ENCODE peak calls at places on chromosomes 4 and X, in nine cellular contexts. One of them, this sample, is unnamed.

GRCh38 chr4:81807927-81808672 is 336.4 kb upstream of the RASGEF1B start:
- DNase-seq in fibroblast of lung: no peak
- DNase-seq in ovary: no peak
- DNase-seq in OCI-LY7: no peak
- DNase-seq in cardiac muscle cell: no peak
- DNase-seq in bronchial epithelial cell: peak; percentile 15
- DNase-seq in endodermal cell: no peak
- DNase-seq in body of pancreas: peak; percentile 16
- DNase-seq in IMR-90: no peak
- DNase-seq in this sample: no peak

GRCh38 chr4:33494150-33494549 is 2750.2 kb downstream of the ARAP2 start:
- DNase-seq in ovary: no peak
- DNase-seq in cardiac muscle cell: no peak
- DNase-seq in endodermal cell: no peak
- DNase-seq in OCI-LY7: no peak
- DNase-seq in IMR-90: no peak
- DNase-seq in body of pancreas: no peak
- DNase-seq in fibroblast of lung: peak; percentile 12
- DNase-seq in bronchial epithelial cell: peak; percentile 22
- DNase-seq in this sample: peak; percentile 6

GRCh38 chr4:4559596-4559995 is 17.7 kb upstream of the STX18 start:
- DNase-seq in fibroblast of lung: peak; percentile 76
- DNase-seq in bronchial epithelial cell: peak; percentile 74
- DNase-seq in cardiac muscle cell: no peak
- DNase-seq in OCI-LY7: no peak
- DNase-seq in endodermal cell: no peak
- DNase-seq in body of pancreas: no peak
- DNase-seq in IMR-90: peak; percentile 45
- DNase-seq in ovary: no peak
- DNase-seq in this sample: no peak

GRCh38 chrX:149540133-149540620 is 635 bp upstream of the EOLA1 start:
- DNase-seq in ovary: peak; percentile 89
- DNase-seq in body of pancreas: peak; percentile 96
- DNase-seq in endodermal cell: peak; percentile 95
- DNase-seq in cardiac muscle cell: peak; percentile 92
- DNase-seq in bronchial epithelial cell: peak; percentile 55
- DNase-seq in OCI-LY7: peak; percentile 89
- DNase-seq in fibroblast of lung: peak; percentile 80
- DNase-seq in IMR-90: peak; percentile 84
- DNase-seq in this sample: peak; percentile 92

GRCh38 chr4:78989697-78990270 is 50.5 kb upstream of the PAQR3 start:
- DNase-seq in bronchial epithelial cell: no peak
- DNase-seq in cardiac muscle cell: no peak
- DNase-seq in OCI-LY7: no peak
- DNase-seq in IMR-90: no peak
- DNase-seq in fibroblast of lung: no peak
- DNase-seq in endodermal cell: no peak
- DNase-seq in body of pancreas: no peak
- DNase-seq in ovary: no peak
- DNase-seq in this sample: no peak

GRCh38 chrX:39162322-39162721 is 361.1 kb downstream of the MID1IP1 start:
- DNase-seq in endodermal cell: peak; percentile 59
- DNase-seq in bronchial epithelial cell: no peak
- DNase-seq in cardiac muscle cell: no peak
- DNase-seq in IMR-90: no peak
- DNase-seq in OCI-LY7: no peak
- DNase-seq in body of pancreas: peak; percentile 26
- DNase-seq in ovary: peak; percentile 35
- DNase-seq in fibroblast of lung: no peak
- DNase-seq in this sample: no peak

GRCh38 chrX:129452523-129452922 is 70.8 kb downstream of the SMARCA1 start:
- DNase-seq in ovary: no peak
- DNase-seq in OCI-LY7: no peak
- DNase-seq in endodermal cell: no peak
- DNase-seq in body of pancreas: no peak
- DNase-seq in cardiac muscle cell: no peak
- DNase-seq in bronchial epithelial cell: no peak
- DNase-seq in IMR-90: no peak
- DNase-seq in fibroblast of lung: no peak
- DNase-seq in this sample: no peak

GRCh38 chrX:74492720-74493201 is 71.5 kb downstream of the SLC16A2 start:
- DNase-seq in OCI-LY7: peak; percentile 0
- DNase-seq in endodermal cell: peak; percentile 85
- DNase-seq in body of pancreas: no peak
- DNase-seq in ovary: no peak
- DNase-seq in IMR-90: no peak
- DNase-seq in cardiac muscle cell: peak; percentile 27
- DNase-seq in fibroblast of lung: no peak
- DNase-seq in bronchial epithelial cell: no peak
- DNase-seq in this sample: no peak

GRCh38 chr4:107863850-107864371 is 39.2 kb downstream of the SGMS2 start:
- DNase-seq in fibroblast of lung: peak; percentile 63
- DNase-seq in IMR-90: peak; percentile 51
- DNase-seq in ovary: no peak
- DNase-seq in body of pancreas: peak; percentile 62
- DNase-seq in cardiac muscle cell: peak; percentile 54
- DNase-seq in endodermal cell: no peak
- DNase-seq in bronchial epithelial cell: peak; percentile 87
- DNase-seq in OCI-LY7: no peak
- DNase-seq in this sample: peak; percentile 47

GRCh38 chr4:71186566-71187398 is 152.0 kb upstream of the SLC4A4 start:
- DNase-seq in IMR-90: peak; percentile 53
- DNase-seq in body of pancreas: peak; percentile 79
- DNase-seq in cardiac muscle cell: peak; percentile 91
- DNase-seq in OCI-LY7: no peak
- DNase-seq in endodermal cell: peak; percentile 82
- DNase-seq in ovary: peak; percentile 36
- DNase-seq in bronchial epithelial cell: no peak
- DNase-seq in fibroblast of lung: peak; percentile 63
- DNase-seq in this sample: peak; percentile 61

GRCh38 chr4:74921490-74921889 is 11.4 kb upstream of the PARM1 start:
- DNase-seq in fibroblast of lung: no peak
- DNase-seq in body of pancreas: no peak
- DNase-seq in endodermal cell: no peak
- DNase-seq in OCI-LY7: no peak
- DNase-seq in IMR-90: no peak
- DNase-seq in ovary: no peak
- DNase-seq in cardiac muscle cell: no peak
- DNase-seq in bronchial epithelial cell: no peak
- DNase-seq in this sample: no peak

GRCh38 chr4:17687237-17687857 is 72.9 kb downstream of the MED28 start:
- DNase-seq in body of pancreas: no peak
- DNase-seq in bronchial epithelial cell: no peak
- DNase-seq in ovary: no peak
- DNase-seq in cardiac muscle cell: no peak
- DNase-seq in endodermal cell: no peak
- DNase-seq in fibroblast of lung: peak; percentile 38
- DNase-seq in OCI-LY7: no peak
- DNase-seq in IMR-90: no peak
- DNase-seq in this sample: peak; percentile 21

GRCh38 chr4:39125600-39125985 is 56.7 kb upstream of the WDR19 start:
- DNase-seq in IMR-90: no peak
- DNase-seq in cardiac muscle cell: no peak
- DNase-seq in body of pancreas: no peak
- DNase-seq in OCI-LY7: no peak
- DNase-seq in endodermal cell: no peak
- DNase-seq in ovary: no peak
- DNase-seq in fibroblast of lung: no peak
- DNase-seq in bronchial epithelial cell: no peak
- DNase-seq in this sample: no peak

GRCh38 chr4:159297088-159297487 is 194.2 kb downstream of the RAPGEF2 start:
- DNase-seq in OCI-LY7: no peak
- DNase-seq in cardiac muscle cell: no peak
- DNase-seq in IMR-90: peak; percentile 28
- DNase-seq in ovary: no peak
- DNase-seq in fibroblast of lung: no peak
- DNase-seq in bronchial epithelial cell: no peak
- DNase-seq in body of pancreas: no peak
- DNase-seq in endodermal cell: no peak
- DNase-seq in this sample: no peak

GRCh38 chrX:148380107-148380506 is 120.3 kb upstream of the AFF2 start:
- DNase-seq in ovary: no peak
- DNase-seq in endodermal cell: no peak
- DNase-seq in body of pancreas: no peak
- DNase-seq in cardiac muscle cell: no peak
- DNase-seq in bronchial epithelial cell: no peak
- DNase-seq in OCI-LY7: peak; percentile 61
- DNase-seq in fibroblast of lung: no peak
- DNase-seq in IMR-90: no peak
- DNase-seq in this sample: no peak

GRCh38 chr4:54332577-54332976 is 103.5 kb downstream of the PDGFRA start:
- DNase-seq in cardiac muscle cell: no peak
- DNase-seq in bronchial epithelial cell: no peak
- DNase-seq in OCI-LY7: no peak
- DNase-seq in body of pancreas: no peak
- DNase-seq in fibroblast of lung: no peak
- DNase-seq in ovary: no peak
- DNase-seq in IMR-90: no peak
- DNase-seq in endodermal cell: no peak
- DNase-seq in this sample: no peak

GRCh38 chrX:38004046-38004445 is 2.3 kb upstream of the SYTL5 start:
- DNase-seq in IMR-90: no peak
- DNase-seq in endodermal cell: no peak
- DNase-seq in ovary: no peak
- DNase-seq in body of pancreas: no peak
- DNase-seq in bronchial epithelial cell: peak; percentile 51
- DNase-seq in fibroblast of lung: no peak
- DNase-seq in cardiac muscle cell: no peak
- DNase-seq in OCI-LY7: no peak
- DNase-seq in this sample: no peak

GRCh38 chr4:11824557-11824956 is 395.9 kb upstream of the HS3ST1 start:
- DNase-seq in bronchial epithelial cell: no peak
- DNase-seq in endodermal cell: no peak
- DNase-seq in body of pancreas: no peak
- DNase-seq in ovary: no peak
- DNase-seq in cardiac muscle cell: no peak
- DNase-seq in fibroblast of lung: no peak
- DNase-seq in OCI-LY7: no peak
- DNase-seq in IMR-90: no peak
- DNase-seq in this sample: no peak

DNA sequence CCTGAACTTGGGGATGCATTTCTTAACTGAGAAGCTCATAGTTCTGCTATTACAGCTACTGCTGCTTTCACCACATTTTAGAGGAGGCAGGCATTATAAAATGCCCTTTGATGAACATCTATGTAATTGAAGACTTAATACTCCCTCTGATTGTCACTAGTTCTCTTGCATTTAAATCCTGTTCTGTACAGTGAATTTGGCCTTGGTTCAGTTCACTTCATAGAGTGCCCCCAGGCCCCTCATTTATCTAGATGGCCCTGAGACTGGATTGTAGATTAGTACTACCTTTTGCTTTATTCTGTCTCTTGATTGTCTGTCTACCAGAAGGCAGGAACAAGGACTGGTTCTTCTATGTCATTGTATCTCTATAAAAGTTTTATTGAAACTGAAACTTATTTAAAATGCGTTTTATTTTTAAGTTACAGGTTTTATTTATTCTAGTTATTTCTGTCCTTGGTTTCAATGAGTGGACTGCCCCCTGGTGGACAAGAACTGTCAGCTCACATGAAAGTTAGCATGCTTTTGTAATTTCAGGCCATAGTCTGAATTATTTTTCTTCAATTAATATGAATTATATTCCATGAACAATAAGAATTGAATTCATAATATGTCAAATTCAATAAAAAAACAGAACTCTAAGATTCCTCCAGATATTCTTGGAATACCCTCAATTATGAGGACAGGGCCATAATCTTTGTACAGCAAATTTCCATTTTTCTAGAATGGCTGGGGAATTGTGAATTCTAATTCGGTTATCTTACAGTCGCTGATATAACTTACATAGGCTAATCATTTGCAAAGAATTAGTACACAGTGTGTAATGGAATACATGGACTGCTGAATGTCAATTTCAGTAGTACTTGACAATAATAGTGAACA is 47.2 kb upstream of the TMEM33 start:
- DNase-seq in OCI-LY7: peak; percentile 55
- DNase-seq in body of pancreas: peak; percentile 47
- DNase-seq in ovary: no peak
- DNase-seq in fibroblast of lung: peak; percentile 21
- DNase-seq in endodermal cell: peak; percentile 64
- DNase-seq in IMR-90: peak; percentile 64
- DNase-seq in bronchial epithelial cell: peak; percentile 46
- DNase-seq in cardiac muscle cell: peak; percentile 53
- DNase-seq in this sample: peak; percentile 62
- TF ChIP-seq CTCF in OCI-LY7: peak; percentile 99
- TF ChIP-seq CTCF in body of pancreas: peak; percentile 76
- TF ChIP-seq CTCF in ovary: no peak
- TF ChIP-seq CTCF in fibroblast of lung: peak; percentile 83
- TF ChIP-seq CTCF in endodermal cell: peak; percentile 97
- TF ChIP-seq CTCF in IMR-90: peak; percentile 86
- TF ChIP-seq CTCF in bronchial epithelial cell: peak; percentile 49
- TF ChIP-seq CTCF in cardiac muscle cell: peak; percentile 88
- TF ChIP-seq CTCF in this sample: peak; percentile 85

GRCh38 chr4:24328711-24329110 is 255.6 kb downstream of the DHX15 start:
- DNase-seq in ovary: no peak
- DNase-seq in endodermal cell: no peak
- DNase-seq in IMR-90: no peak
- DNase-seq in OCI-LY7: no peak
- DNase-seq in fibroblast of lung: peak; percentile 34
- DNase-seq in body of pancreas: no peak
- DNase-seq in bronchial epithelial cell: no peak
- DNase-seq in cardiac muscle cell: no peak
- DNase-seq in this sample: no peak
- H3K4me3 ChIP-seq in ovary: no peak overlapping the region
- H3K4me3 ChIP-seq in endodermal cell: no peak overlapping the region
- H3K4me3 ChIP-seq in IMR-90: no peak overlapping the region
- H3K4me3 ChIP-seq in OCI-LY7: no peak overlapping the region
- H3K4me3 ChIP-seq in fibroblast of lung: no peak overlapping the region
- H3K4me3 ChIP-seq in body of pancreas: no peak overlapping the region
- H3K4me3 ChIP-seq in bronchial epithelial cell: no peak overlapping the region
- H3K4me3 ChIP-seq in cardiac muscle cell: no peak overlapping the region
- H3K4me3 ChIP-seq in this sample: no peak overlapping the region

GRCh38 chrX:24498181-24498580 is 33.1 kb downstream of the PDK3 start:
- DNase-seq in IMR-90: no peak
- DNase-seq in bronchial epithelial cell: no peak
- DNase-seq in endodermal cell: peak; percentile 61
- DNase-seq in OCI-LY7: no peak
- DNase-seq in body of pancreas: no peak
- DNase-seq in cardiac muscle cell: no peak
- DNase-seq in ovary: no peak
- DNase-seq in fibroblast of lung: peak; percentile 7
- DNase-seq in this sample: peak; percentile 23
- TF ChIP-seq CTCF in IMR-90: no peak
- TF ChIP-seq CTCF in bronchial epithelial cell: peak; percentile 17
- TF ChIP-seq CTCF in endodermal cell: peak; percentile 64
- TF ChIP-seq CTCF in OCI-LY7: peak; percentile 29
- TF ChIP-seq CTCF in body of pancreas: peak; percentile 31
- TF ChIP-seq CTCF in cardiac muscle cell: peak; percentile 29
- TF ChIP-seq CTCF in ovary: peak; percentile 16
- TF ChIP-seq CTCF in fibroblast of lung: peak; percentile 5
- TF ChIP-seq CTCF in this sample: peak; percentile 53

DNA sequence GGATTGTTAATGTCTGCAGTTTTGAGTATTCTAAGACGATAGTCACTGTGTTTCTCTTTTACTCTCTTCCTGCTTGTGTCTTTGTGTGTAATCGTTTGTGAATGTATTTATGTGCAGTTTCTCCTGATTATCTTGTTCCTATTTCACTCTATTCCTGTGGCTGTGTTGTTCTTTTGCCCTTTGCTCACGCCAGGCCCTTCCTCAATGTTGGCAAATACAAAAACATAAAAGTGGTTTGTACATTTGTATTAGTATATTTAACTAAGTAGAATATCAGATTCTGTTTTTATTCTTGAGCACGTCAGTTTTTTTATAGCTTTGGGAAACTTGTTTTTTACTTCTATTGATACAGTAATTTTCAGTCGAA is 107.6 kb upstream of the BMPR1B start:
- DNase-seq in bronchial epithelial cell: no peak
- DNase-seq in cardiac muscle cell: no peak
- DNase-seq in fibroblast of lung: no peak
- DNase-seq in body of pancreas: no peak
- DNase-seq in OCI-LY7: no peak
- DNase-seq in endodermal cell: no peak
- DNase-seq in IMR-90: no peak
- DNase-seq in ovary: no peak
- DNase-seq in this sample: no peak
- H3K4me3 ChIP-seq in bronchial epithelial cell: no peak overlapping the region
- H3K4me3 ChIP-seq in cardiac muscle cell: no peak overlapping the region
- H3K4me3 ChIP-seq in fibroblast of lung: no peak overlapping the region
- H3K4me3 ChIP-seq in body of pancreas: no peak overlapping the region
- H3K4me3 ChIP-seq in OCI-LY7: no peak overlapping the region
- H3K4me3 ChIP-seq in endodermal cell: no peak overlapping the region
- H3K4me3 ChIP-seq in IMR-90: no peak overlapping the region
- H3K4me3 ChIP-seq in ovary: no peak overlapping the region
- H3K4me3 ChIP-seq in this sample: no peak overlapping the region

This sample was measured in astrocyte of the spinal cord.